ENCODE peak calls at places on chromosomes 3 and 15, in eight cellular contexts. G is GM04504; I is CD4-positive, alpha-beta memory T cell; O is ACHN; E is stimulated activated CD8-positive, alpha-beta memory T cell treated with anti-CD3 and anti-CD28 coated beads, Interleukin-15, amount 100 ng/mL, for 24 hours; V is MCF 10A; U is astrocyte of the cerebellum; T is RPMI8226. N is an unnamed sample.

GRCh38 chr3:53211704-53212702 is 43.8 kb downstream of the TKT start:
- DNase-seq in U (no peak), O (no peak), T (no peak), I (no peak), E (no peak), V (no peak), G (no peak), N (no peak)

GRCh38 chr15:42276762-42277161 is 3.5 kb upstream of the TMEM87A start:
- DNase-seq in G (no peak), I (no peak), U (no peak), T (no peak), V (no peak), E (no peak), O (no peak), N (no peak)

GRCh38 chr3:14803101-14803980 is 15.4 kb upstream of the FGD5 start:
- DNase-seq in O (no peak), U (no peak), V (peak), E (no peak), G (no peak), I (no peak), T (peak), N (no peak)

GRCh38 chr3:174243194-174243593 is 615.9 kb upstream of the NAALADL2 start:
- DNase-seq in V (no peak), I (no peak), G (peak), O (no peak), E (no peak), U (peak), T (no peak), N (no peak)

GRCh38 chr3:112059497-112059896 is 25.0 kb downstream of the TMPRSS7 start:
- DNase-seq in E (no peak), G (no peak), V (no peak), U (no peak), T (no peak), I (no peak), O (no peak), N (no peak)

GRCh38 chr3:45435961-45436360 is 47.6 kb downstream of the LARS2 start:
- DNase-seq in O (no peak), I (no peak), V (no peak), E (no peak), T (no peak), U (no peak), G (no peak), N (no peak)

GRCh38 chr3:47578119-47578630 is 490 bp downstream of the CSPG5 start:
- DNase-seq in I (peak), O (peak), V (no peak), U (no peak), G (no peak), T (no peak), E (no peak), N (no peak)

GRCh38 chr3:13282986-13283876 is 136.9 kb downstream of the NUP210 start:
- DNase-seq in E (no peak), O (no peak), T (peak), I (no peak), G (no peak), V (no peak), U (no peak), N (no peak)

GRCh38 chr3:117562000-117562399 is 852.4 kb downstream of the TUSC7 start:
- DNase-seq in T (peak), I (no peak), V (no peak), G (no peak), E (no peak), O (no peak), U (no peak), N (no peak)